ENCODE peak calls at places on chromosome 11, in eight cellular contexts. H is GM18507; B is activated T-cell treated with anti-CD3 and anti-CD28 coated beads for 1 hour; X is activated CD4-positive, alpha-beta T cell treated with anti-CD3 and anti-CD28 coated beads, Interleukin-2, amount 50 U/mL, for 24 hours; M is Right ventricle myocardium superior; R is NCI-H774; J is EL; W is neuronal stem cell. N is an unnamed sample.

GRCh38 chr11:64438986-64439771 is 80.2 kb downstream of the RPS6KA4 start:
- DNase-seq in X (no peak), M (no peak), W (no peak), J (no peak), H (no peak), B (no peak), R (no peak), N (no peak)

GRCh38 chr11:93849201-93849600 is 1.2 kb downstream of the VSTM5 start:
- DNase-seq in R (no peak), H (no peak), J (no peak), X (no peak), B (no peak), M (no peak), W (no peak), N (no peak)

GRCh38 chr11:27485930-27486773 is 13.6 kb upstream of the LGR4 start:
- DNase-seq in X (no peak), W (peak; percentile 56), M (no peak), H (no peak), J (peak; percentile 69), R (peak; percentile 43), B (no peak), N (peak; percentile 27)

GRCh38 chr11:60987577-60988277 is 16.2 kb downstream of the CD6 start:
- DNase-seq in X (no peak), M (no peak), H (no peak), B (no peak), J (no peak), R (no peak), W (no peak), N (no peak)

GRCh38 chr11:128520206-128520885 is 67.0 kb downstream of the ETS1 start:
- DNase-seq in R (no peak), X (no peak), J (peak; percentile 42), W (no peak), H (no peak), B (no peak), M (no peak), N (no peak)

GRCh38 chr11:2592559-2593392 is 107.0 kb downstream of the KCNQ1OT1 start:
- DNase-seq in R (no peak), J (no peak), M (no peak), X (no peak), W (no peak), H (no peak), B (no peak), N (no peak)

GRCh38 chr11:27806122-27806521 is 105.9 kb upstream of the BDNF start:
- DNase-seq in X (no peak), H (no peak), R (no peak), W (no peak), B (no peak), M (no peak), J (no peak), N (no peak)

GRCh38 chr11:2536440-2536989 is 91.7 kb downstream of the KCNQ1 start:
- DNase-seq in J (no peak), B (no peak), X (no peak), M (peak; percentile 29), W (no peak), R (no peak), H (no peak), N (no peak)

GRCh38 chr11:679271-680207 is 15.5 kb downstream of the DEAF1 start:
- DNase-seq in M (no peak), B (no peak), J (no peak), W (no peak), R (no peak), H (no peak), X (no peak), N (no peak)

GRCh38 chr11:105070221-105070789 is 25.2 kb upstream of the CARD16 start:
- DNase-seq in M (no peak), H (no peak), B (no peak), W (no peak), X (no peak), R (no peak), J (no peak), N (no peak)

GRCh38 chr11:3178349-3178748 is 13.2 kb upstream of the OSBPL5 start:
- DNase-seq in M (no peak), B (no peak), X (no peak), R (no peak), J (peak; percentile 23), H (no peak), W (no peak), N (no peak)

GRCh38 chr11:45754746-45755145 is 50.2 kb upstream of the SLC35C1 start:
- DNase-seq in J (no peak), R (no peak), H (no peak), W (no peak), X (no peak), B (no peak), M (no peak), N (no peak)

GRCh38 chr11:129374081-129374992 is 1.3 kb upstream of the BARX2 start:
- DNase-seq in J (no peak), W (peak; percentile 24), B (no peak), X (no peak), M (no peak), R (no peak), H (no peak), N (no peak)

GRCh38 chr11:11265994-11266606 is 87.0 kb downstream of the CSNK2A3 start:
- DNase-seq in B (peak; percentile 40), R (peak; percentile 34), H (peak; percentile 71), X (peak; percentile 27), J (peak; percentile 13), W (peak; percentile 42), M (peak; percentile 59), N (peak; percentile 41)

GRCh38 chr11:114478768-114479167 is 39.5 kb downstream of the REXO2 start:
- DNase-seq in W (no peak), H (no peak), R (no peak), J (peak; percentile 13), B (no peak), X (no peak), M (no peak), N (no peak)

GRCh38 chr11:50174189-50174588 is 141.5 kb downstream of the OR4C45 start:
- DNase-seq in X (no peak), B (no peak), M (no peak), W (no peak), J (no peak), R (no peak), H (no peak), N (no peak)

GRCh38 chr11:43697679-43698078 is 17.1 kb downstream of the HSD17B12 start:
- DNase-seq in R (no peak), H (no peak), M (no peak), B (no peak), W (no peak), X (no peak), J (no peak), N (no peak)

GRCh38 chr11:107741044-107741823 is 29.4 kb upstream of the SLN start:
- DNase-seq in J (peak; percentile 21), W (no peak), B (no peak), M (no peak), R (no peak), H (peak; percentile 25), X (no peak), N (no peak)

GRCh38 chr11:75140269-75141138 is 10.4 kb upstream of the SLCO2B1 start:
- DNase-seq in B (peak; percentile 77), W (peak; percentile 53), X (peak; percentile 70), M (peak; percentile 86), J (peak; percentile 36), H (peak; percentile 52), R (peak; percentile 53), N (peak; percentile 72)

GRCh38 chr11:3135491-3136440 is 29.3 kb downstream of the OSBPL5 start:
- DNase-seq in M (peak; percentile 47), H (no peak), B (no peak), X (no peak), J (no peak), W (peak; percentile 55), R (no peak), N (no peak)

GRCh38 chr11:128116447-128117240 is 470.7 kb downstream of the ETS1 start:
- DNase-seq in B (no peak), H (no peak), W (no peak), X (no peak), R (no peak), M (no peak), J (peak; percentile 3), N (no peak)

GRCh38 chr11:36034572-36035331 is 90.9 kb downstream of the LDLRAD3 start:
- DNase-seq in X (no peak), B (no peak), W (no peak), J (peak; percentile 96), M (no peak), H (no peak), R (no peak), N (no peak)

GRCh38 chr11:79382301-79382700 is 58.5 kb downstream of the TENM4 start:
- DNase-seq in M (no peak), J (no peak), B (no peak), R (no peak), W (no peak), H (no peak), X (no peak), N (no peak)

GRCh38 chr11:123374622-123374968 is 55.5 kb upstream of the GRAMD1B start:
- DNase-seq in J (no peak), B (no peak), X (no peak), R (no peak), W (no peak), H (no peak), M (no peak), N (no peak)

GRCh38 chr11:27496461-27496860 is 10.1 kb downstream of the LIN7C start:
- DNase-seq in W (no peak), J (no peak), R (no peak), B (no peak), X (no peak), M (no peak), H (no peak), N (no peak)

N was measured in progenitor cell of endocrine pancreas.